ENCODE peak calls at places on chromosomes 12 and 14, in nine cellular contexts. One of them, this sample, is unnamed.

GRCh38 chr12:2586159-2587035 is 208.4 kb upstream of the FKBP4 start:
- DNase-seq in stimulated activated CD8-positive, alpha-beta memory T cell treated with anti-CD3 and anti-CD28 coated beads, Interleukin-15, amount 100 ng/mL, for 24 hours: no peak
- DNase-seq in AG08395: no peak
- DNase-seq in substantia nigra: no peak
- DNase-seq in RCC 7860: no peak
- DNase-seq in astrocyte: no peak
- DNase-seq in fibroblast of lung: no peak
- DNase-seq in activated CD8-positive, alpha-beta memory T cell treated with anti-CD3 and anti-CD28 coated beads for 48 hours: no peak
- DNase-seq in stimulated activated CD4-positive, alpha-beta T cell treated with anti-CD3 and anti-CD28 coated beads, Interleukin-2, amount 100 ng/mL, for 48 hours: no peak
- DNase-seq in this sample: no peak

GRCh38 chr12:130775953-130776856 is 60.1 kb upstream of the RIMBP2 start:
- DNase-seq in stimulated activated CD8-positive, alpha-beta memory T cell treated with anti-CD3 and anti-CD28 coated beads, Interleukin-15, amount 100 ng/mL, for 24 hours: peak; percentile 34
- DNase-seq in stimulated activated CD4-positive, alpha-beta T cell treated with anti-CD3 and anti-CD28 coated beads, Interleukin-2, amount 100 ng/mL, for 48 hours: peak; percentile 65
- DNase-seq in activated CD8-positive, alpha-beta memory T cell treated with anti-CD3 and anti-CD28 coated beads for 48 hours: peak; percentile 46
- DNase-seq in astrocyte: peak; percentile 82
- DNase-seq in AG08395: peak; percentile 90
- DNase-seq in substantia nigra: peak; percentile 15
- DNase-seq in RCC 7860: peak; percentile 55
- DNase-seq in fibroblast of lung: peak; percentile 96
- DNase-seq in this sample: no peak

GRCh38 chr14:24411468-24412454 is 13.0 kb downstream of the NYNRIN start:
- DNase-seq in fibroblast of lung: peak; percentile 72
- DNase-seq in AG08395: peak; percentile 71
- DNase-seq in stimulated activated CD4-positive, alpha-beta T cell treated with anti-CD3 and anti-CD28 coated beads, Interleukin-2, amount 100 ng/mL, for 48 hours: no peak
- DNase-seq in activated CD8-positive, alpha-beta memory T cell treated with anti-CD3 and anti-CD28 coated beads for 48 hours: no peak
- DNase-seq in astrocyte: peak; percentile 22
- DNase-seq in stimulated activated CD8-positive, alpha-beta memory T cell treated with anti-CD3 and anti-CD28 coated beads, Interleukin-15, amount 100 ng/mL, for 24 hours: no peak
- DNase-seq in substantia nigra: no peak
- DNase-seq in RCC 7860: no peak
- DNase-seq in this sample: peak; percentile 53

GRCh38 chr14:104956290-104956890 is 21.8 kb downstream of the AHNAK2 start:
- DNase-seq in astrocyte: no peak
- DNase-seq in stimulated activated CD4-positive, alpha-beta T cell treated with anti-CD3 and anti-CD28 coated beads, Interleukin-2, amount 100 ng/mL, for 48 hours: no peak
- DNase-seq in substantia nigra: no peak
- DNase-seq in RCC 7860: no peak
- DNase-seq in fibroblast of lung: no peak
- DNase-seq in activated CD8-positive, alpha-beta memory T cell treated with anti-CD3 and anti-CD28 coated beads for 48 hours: no peak
- DNase-seq in stimulated activated CD8-positive, alpha-beta memory T cell treated with anti-CD3 and anti-CD28 coated beads, Interleukin-15, amount 100 ng/mL, for 24 hours: no peak
- DNase-seq in AG08395: no peak
- DNase-seq in this sample: no peak

GRCh38 chr14:62101650-62102355 is 339.6 kb downstream of the SNAPC1 start:
- DNase-seq in stimulated activated CD4-positive, alpha-beta T cell treated with anti-CD3 and anti-CD28 coated beads, Interleukin-2, amount 100 ng/mL, for 48 hours: no peak
- DNase-seq in fibroblast of lung: no peak
- DNase-seq in activated CD8-positive, alpha-beta memory T cell treated with anti-CD3 and anti-CD28 coated beads for 48 hours: no peak
- DNase-seq in RCC 7860: no peak
- DNase-seq in substantia nigra: no peak
- DNase-seq in astrocyte: no peak
- DNase-seq in AG08395: no peak
- DNase-seq in stimulated activated CD8-positive, alpha-beta memory T cell treated with anti-CD3 and anti-CD28 coated beads, Interleukin-15, amount 100 ng/mL, for 24 hours: no peak
- DNase-seq in this sample: no peak

GRCh38 chr12:126182619-126183236 is 1117.5 kb downstream of the AACS start:
- DNase-seq in stimulated activated CD4-positive, alpha-beta T cell treated with anti-CD3 and anti-CD28 coated beads, Interleukin-2, amount 100 ng/mL, for 48 hours: no peak
- DNase-seq in AG08395: no peak
- DNase-seq in stimulated activated CD8-positive, alpha-beta memory T cell treated with anti-CD3 and anti-CD28 coated beads, Interleukin-15, amount 100 ng/mL, for 24 hours: no peak
- DNase-seq in fibroblast of lung: no peak
- DNase-seq in astrocyte: no peak
- DNase-seq in substantia nigra: no peak
- DNase-seq in activated CD8-positive, alpha-beta memory T cell treated with anti-CD3 and anti-CD28 coated beads for 48 hours: no peak
- DNase-seq in RCC 7860: no peak
- DNase-seq in this sample: no peak

GRCh38 chr12:13455765-13456164 is 259.2 kb downstream of the EMP1 start:
- DNase-seq in activated CD8-positive, alpha-beta memory T cell treated with anti-CD3 and anti-CD28 coated beads for 48 hours: no peak
- DNase-seq in fibroblast of lung: no peak
- DNase-seq in astrocyte: no peak
- DNase-seq in stimulated activated CD4-positive, alpha-beta T cell treated with anti-CD3 and anti-CD28 coated beads, Interleukin-2, amount 100 ng/mL, for 48 hours: no peak
- DNase-seq in substantia nigra: no peak
- DNase-seq in RCC 7860: no peak
- DNase-seq in AG08395: no peak
- DNase-seq in stimulated activated CD8-positive, alpha-beta memory T cell treated with anti-CD3 and anti-CD28 coated beads, Interleukin-15, amount 100 ng/mL, for 24 hours: no peak
- DNase-seq in this sample: no peak

GRCh38 chr14:75224561-75224960 is 48.1 kb upstream of the TMED10 start:
- DNase-seq in astrocyte: no peak
- DNase-seq in RCC 7860: no peak
- DNase-seq in stimulated activated CD8-positive, alpha-beta memory T cell treated with anti-CD3 and anti-CD28 coated beads, Interleukin-15, amount 100 ng/mL, for 24 hours: no peak
- DNase-seq in activated CD8-positive, alpha-beta memory T cell treated with anti-CD3 and anti-CD28 coated beads for 48 hours: no peak
- DNase-seq in AG08395: no peak
- DNase-seq in substantia nigra: no peak
- DNase-seq in fibroblast of lung: peak; percentile 28
- DNase-seq in stimulated activated CD4-positive, alpha-beta T cell treated with anti-CD3 and anti-CD28 coated beads, Interleukin-2, amount 100 ng/mL, for 48 hours: no peak
- DNase-seq in this sample: no peak

GRCh38 chr12:70744133-70744532 is 106.9 kb upstream of the PTPRB start:
- DNase-seq in stimulated activated CD8-positive, alpha-beta memory T cell treated with anti-CD3 and anti-CD28 coated beads, Interleukin-15, amount 100 ng/mL, for 24 hours: no peak
- DNase-seq in RCC 7860: no peak
- DNase-seq in substantia nigra: no peak
- DNase-seq in AG08395: no peak
- DNase-seq in stimulated activated CD4-positive, alpha-beta T cell treated with anti-CD3 and anti-CD28 coated beads, Interleukin-2, amount 100 ng/mL, for 48 hours: no peak
- DNase-seq in fibroblast of lung: no peak
- DNase-seq in astrocyte: peak; percentile 31
- DNase-seq in activated CD8-positive, alpha-beta memory T cell treated with anti-CD3 and anti-CD28 coated beads for 48 hours: no peak
- DNase-seq in this sample: no peak

GRCh38 chr12:21615441-21615840 is 10.8 kb upstream of the GYS2 start:
- DNase-seq in stimulated activated CD8-positive, alpha-beta memory T cell treated with anti-CD3 and anti-CD28 coated beads, Interleukin-15, amount 100 ng/mL, for 24 hours: no peak
- DNase-seq in fibroblast of lung: no peak
- DNase-seq in stimulated activated CD4-positive, alpha-beta T cell treated with anti-CD3 and anti-CD28 coated beads, Interleukin-2, amount 100 ng/mL, for 48 hours: no peak
- DNase-seq in RCC 7860: no peak
- DNase-seq in AG08395: no peak
- DNase-seq in activated CD8-positive, alpha-beta memory T cell treated with anti-CD3 and anti-CD28 coated beads for 48 hours: no peak
- DNase-seq in astrocyte: no peak
- DNase-seq in substantia nigra: no peak
- DNase-seq in this sample: no peak

GRCh38 chr14:104248203-104249055 is 110.0 kb downstream of the KIF26A start:
- DNase-seq in RCC 7860: no peak
- DNase-seq in fibroblast of lung: no peak
- DNase-seq in substantia nigra: no peak
- DNase-seq in activated CD8-positive, alpha-beta memory T cell treated with anti-CD3 and anti-CD28 coated beads for 48 hours: no peak
- DNase-seq in stimulated activated CD8-positive, alpha-beta memory T cell treated with anti-CD3 and anti-CD28 coated beads, Interleukin-15, amount 100 ng/mL, for 24 hours: no peak
- DNase-seq in stimulated activated CD4-positive, alpha-beta T cell treated with anti-CD3 and anti-CD28 coated beads, Interleukin-2, amount 100 ng/mL, for 48 hours: no peak
- DNase-seq in astrocyte: no peak
- DNase-seq in AG08395: no peak
- DNase-seq in this sample: no peak

GRCh38 chr14:21846227-21846885 is 172.7 kb upstream of the OR4E1 start:
- DNase-seq in stimulated activated CD8-positive, alpha-beta memory T cell treated with anti-CD3 and anti-CD28 coated beads, Interleukin-15, amount 100 ng/mL, for 24 hours: peak; percentile 26
- DNase-seq in astrocyte: no peak
- DNase-seq in fibroblast of lung: no peak
- DNase-seq in RCC 7860: no peak
- DNase-seq in substantia nigra: no peak
- DNase-seq in AG08395: no peak
- DNase-seq in stimulated activated CD4-positive, alpha-beta T cell treated with anti-CD3 and anti-CD28 coated beads, Interleukin-2, amount 100 ng/mL, for 48 hours: peak; percentile 67
- DNase-seq in activated CD8-positive, alpha-beta memory T cell treated with anti-CD3 and anti-CD28 coated beads for 48 hours: peak; percentile 38
- DNase-seq in this sample: no peak

GRCh38 chr12:82527165-82527780 is 159.4 kb upstream of the TMTC2 start:
- DNase-seq in stimulated activated CD4-positive, alpha-beta T cell treated with anti-CD3 and anti-CD28 coated beads, Interleukin-2, amount 100 ng/mL, for 48 hours: no peak
- DNase-seq in AG08395: peak; percentile 45
- DNase-seq in activated CD8-positive, alpha-beta memory T cell treated with anti-CD3 and anti-CD28 coated beads for 48 hours: no peak
- DNase-seq in RCC 7860: peak; percentile 34
- DNase-seq in astrocyte: peak; percentile 41
- DNase-seq in stimulated activated CD8-positive, alpha-beta memory T cell treated with anti-CD3 and anti-CD28 coated beads, Interleukin-15, amount 100 ng/mL, for 24 hours: no peak
- DNase-seq in substantia nigra: peak; percentile 34
- DNase-seq in fibroblast of lung: peak; percentile 76
- DNase-seq in this sample: no peak

GRCh38 chr12:54439521-54440255 is 20.6 kb upstream of the ITGA5 start:
- DNase-seq in stimulated activated CD8-positive, alpha-beta memory T cell treated with anti-CD3 and anti-CD28 coated beads, Interleukin-15, amount 100 ng/mL, for 24 hours: no peak
- DNase-seq in astrocyte: peak; percentile 76
- DNase-seq in RCC 7860: peak; percentile 64
- DNase-seq in AG08395: peak; percentile 87
- DNase-seq in substantia nigra: no peak
- DNase-seq in stimulated activated CD4-positive, alpha-beta T cell treated with anti-CD3 and anti-CD28 coated beads, Interleukin-2, amount 100 ng/mL, for 48 hours: no peak
- DNase-seq in fibroblast of lung: peak; percentile 84
- DNase-seq in activated CD8-positive, alpha-beta memory T cell treated with anti-CD3 and anti-CD28 coated beads for 48 hours: no peak
- DNase-seq in this sample: no peak

GRCh38 chr12:116508145-116509121 is 50.7 kb upstream of the MAP1LC3B2 start:
- DNase-seq in astrocyte: no peak
- DNase-seq in activated CD8-positive, alpha-beta memory T cell treated with anti-CD3 and anti-CD28 coated beads for 48 hours: no peak
- DNase-seq in fibroblast of lung: peak; percentile 22
- DNase-seq in RCC 7860: no peak
- DNase-seq in substantia nigra: no peak
- DNase-seq in stimulated activated CD4-positive, alpha-beta T cell treated with anti-CD3 and anti-CD28 coated beads, Interleukin-2, amount 100 ng/mL, for 48 hours: no peak
- DNase-seq in stimulated activated CD8-positive, alpha-beta memory T cell treated with anti-CD3 and anti-CD28 coated beads, Interleukin-15, amount 100 ng/mL, for 24 hours: no peak
- DNase-seq in AG08395: peak; percentile 14
- DNase-seq in this sample: no peak

GRCh38 chr14:93010543-93011541 is 87.9 kb downstream of the CHGA start:
- DNase-seq in RCC 7860: peak; percentile 13
- DNase-seq in activated CD8-positive, alpha-beta memory T cell treated with anti-CD3 and anti-CD28 coated beads for 48 hours: no peak
- DNase-seq in AG08395: no peak
- DNase-seq in stimulated activated CD8-positive, alpha-beta memory T cell treated with anti-CD3 and anti-CD28 coated beads, Interleukin-15, amount 100 ng/mL, for 24 hours: no peak
- DNase-seq in substantia nigra: no peak
- DNase-seq in fibroblast of lung: no peak
- DNase-seq in stimulated activated CD4-positive, alpha-beta T cell treated with anti-CD3 and anti-CD28 coated beads, Interleukin-2, amount 100 ng/mL, for 48 hours: no peak
- DNase-seq in astrocyte: no peak
- DNase-seq in this sample: peak; percentile 73

GRCh38 chr14:35366048-35366428 is 38.5 kb downstream of the NFKBIA start:
- DNase-seq in astrocyte: peak; percentile 56
- DNase-seq in activated CD8-positive, alpha-beta memory T cell treated with anti-CD3 and anti-CD28 coated beads for 48 hours: no peak
- DNase-seq in stimulated activated CD4-positive, alpha-beta T cell treated with anti-CD3 and anti-CD28 coated beads, Interleukin-2, amount 100 ng/mL, for 48 hours: peak; percentile 37
- DNase-seq in fibroblast of lung: peak; percentile 31
- DNase-seq in RCC 7860: peak; percentile 76
- DNase-seq in substantia nigra: no peak
- DNase-seq in stimulated activated CD8-positive, alpha-beta memory T cell treated with anti-CD3 and anti-CD28 coated beads, Interleukin-15, amount 100 ng/mL, for 24 hours: no peak
- DNase-seq in AG08395: peak; percentile 73
- DNase-seq in this sample: no peak

GRCh38 chr12:66717049-66717448 is 38.2 kb upstream of the GRIP1 start:
- DNase-seq in stimulated activated CD4-positive, alpha-beta T cell treated with anti-CD3 and anti-CD28 coated beads, Interleukin-2, amount 100 ng/mL, for 48 hours: no peak
- DNase-seq in stimulated activated CD8-positive, alpha-beta memory T cell treated with anti-CD3 and anti-CD28 coated beads, Interleukin-15, amount 100 ng/mL, for 24 hours: no peak
- DNase-seq in RCC 7860: no peak
- DNase-seq in fibroblast of lung: no peak
- DNase-seq in substantia nigra: no peak
- DNase-seq in astrocyte: no peak
- DNase-seq in activated CD8-positive, alpha-beta memory T cell treated with anti-CD3 and anti-CD28 coated beads for 48 hours: no peak
- DNase-seq in AG08395: no peak
- DNase-seq in this sample: no peak

GRCh38 chr14:104086661-104087461 is 1.4 kb downstream of the ASPG start:
- DNase-seq in astrocyte: no peak
- DNase-seq in activated CD8-positive, alpha-beta memory T cell treated with anti-CD3 and anti-CD28 coated beads for 48 hours: no peak
- DNase-seq in RCC 7860: no peak
- DNase-seq in stimulated activated CD8-positive, alpha-beta memory T cell treated with anti-CD3 and anti-CD28 coated beads, Interleukin-15, amount 100 ng/mL, for 24 hours: no peak
- DNase-seq in fibroblast of lung: no peak
- DNase-seq in substantia nigra: no peak
- DNase-seq in AG08395: no peak
- DNase-seq in stimulated activated CD4-positive, alpha-beta T cell treated with anti-CD3 and anti-CD28 coated beads, Interleukin-2, amount 100 ng/mL, for 48 hours: no peak
- DNase-seq in this sample: no peak